ENCODE peak calls at places on chromosomes 5 and 9, in five cellular contexts. One of them, this sample, is unnamed.

GRCh38 chr9:38355526-38356120 is 36.9 kb upstream of the ALDH1B1 start:
- DNase-seq in A549: no peak
- DNase-seq in WTC11: no peak
- DNase-seq in fibroblast of mammary gland: no peak
- DNase-seq in effector memory CD4-positive, alpha-beta T cell: no peak
- DNase-seq in this sample: no peak

GRCh38 chr9:35798658-35799366 is 7.4 kb downstream of the NPR2 start:
- DNase-seq in A549: no peak
- DNase-seq in WTC11: no peak
- DNase-seq in fibroblast of mammary gland: peak; percentile 63
- DNase-seq in effector memory CD4-positive, alpha-beta T cell: no peak
- DNase-seq in this sample: peak; percentile 61

GRCh38 chr9:78542491-78543175 is 245.7 kb downstream of the PSAT1 start:
- DNase-seq in A549: no peak
- DNase-seq in WTC11: peak; percentile 41
- DNase-seq in fibroblast of mammary gland: no peak
- DNase-seq in effector memory CD4-positive, alpha-beta T cell: no peak
- DNase-seq in this sample: no peak

GRCh38 chr5:76074487-76074886 is 8.7 kb upstream of the SV2C start:
- DNase-seq in A549: no peak
- DNase-seq in WTC11: peak; percentile 42
- DNase-seq in fibroblast of mammary gland: no peak
- DNase-seq in effector memory CD4-positive, alpha-beta T cell: no peak
- DNase-seq in this sample: peak; percentile 30

GRCh38 chr5:112687306-112687705 is 50.4 kb upstream of the APC start:
- DNase-seq in A549: no peak
- DNase-seq in WTC11: no peak
- DNase-seq in fibroblast of mammary gland: no peak
- DNase-seq in effector memory CD4-positive, alpha-beta T cell: no peak
- DNase-seq in this sample: no peak

GRCh38 chr5:88675159-88675757 is 207.7 kb downstream of the MEF2C start:
- DNase-seq in A549: no peak
- DNase-seq in WTC11: no peak
- DNase-seq in fibroblast of mammary gland: no peak
- DNase-seq in effector memory CD4-positive, alpha-beta T cell: no peak
- DNase-seq in this sample: no peak

GRCh38 chr5:36444582-36444999 is 142.9 kb upstream of the RANBP3L start:
- DNase-seq in A549: no peak
- DNase-seq in WTC11: no peak
- DNase-seq in fibroblast of mammary gland: peak; percentile 61
- DNase-seq in effector memory CD4-positive, alpha-beta T cell: no peak
- DNase-seq in this sample: no peak

GRCh38 chr9:93648836-93649235 is 72.5 kb downstream of the PHF2 start:
- DNase-seq in A549: no peak
- DNase-seq in WTC11: no peak
- DNase-seq in fibroblast of mammary gland: no peak
- DNase-seq in effector memory CD4-positive, alpha-beta T cell: no peak
- DNase-seq in this sample: no peak

GRCh38 chr9:71285191-71285656 is 163.8 kb upstream of the TRPM3 start:
- DNase-seq in A549: peak; percentile 23
- DNase-seq in WTC11: peak; percentile 24
- DNase-seq in fibroblast of mammary gland: peak; percentile 69
- DNase-seq in effector memory CD4-positive, alpha-beta T cell: peak; percentile 2
- DNase-seq in this sample: peak; percentile 51

GRCh38 chr9:86322973-86323644 is 31.1 kb downstream of the TUT7 start:
- DNase-seq in A549: no peak
- DNase-seq in WTC11: no peak
- DNase-seq in fibroblast of mammary gland: peak; percentile 93
- DNase-seq in effector memory CD4-positive, alpha-beta T cell: no peak
- DNase-seq in this sample: no peak

GRCh38 chr5:177494356-177495195 is 2.8 kb downstream of the PDLIM7 start:
- DNase-seq in A549: peak; percentile 70
- DNase-seq in WTC11: peak; percentile 75
- DNase-seq in fibroblast of mammary gland: peak; percentile 93
- DNase-seq in effector memory CD4-positive, alpha-beta T cell: no peak
- DNase-seq in this sample: no peak

GRCh38 chr9:2424564-2425153 is 196.9 kb upstream of the VLDLR start:
- DNase-seq in A549: no peak
- DNase-seq in WTC11: no peak
- DNase-seq in fibroblast of mammary gland: no peak
- DNase-seq in effector memory CD4-positive, alpha-beta T cell: no peak
- DNase-seq in this sample: no peak

GRCh38 chr5:133938039-133938821 is 30.2 kb downstream of the C5orf15 start:
- DNase-seq in A549: no peak
- DNase-seq in WTC11: no peak
- DNase-seq in fibroblast of mammary gland: no peak
- DNase-seq in effector memory CD4-positive, alpha-beta T cell: no peak
- DNase-seq in this sample: no peak

GRCh38 chr5:43769576-43770352 is 166.8 kb downstream of the NNT start:
- DNase-seq in A549: no peak
- DNase-seq in WTC11: no peak
- DNase-seq in fibroblast of mammary gland: peak; percentile 96
- DNase-seq in effector memory CD4-positive, alpha-beta T cell: no peak
- DNase-seq in this sample: no peak

GRCh38 chr9:116901260-116901659 is 214.2 kb downstream of the TRIM32 start:
- DNase-seq in A549: no peak
- DNase-seq in WTC11: no peak
- DNase-seq in fibroblast of mammary gland: no peak
- DNase-seq in effector memory CD4-positive, alpha-beta T cell: no peak
- DNase-seq in this sample: no peak